ENCODE peak calls at places on chromosomes 16 and 17, in four cellular contexts. B, P, W and H are unnamed samples.

GRCh38 chr16:349211-349610 is 3.3 kb downstream of the AXIN1 start:
- DNase-seq in W (no peak), B (no peak), P (no peak), H (no peak)

GRCh38 chr16:27526169-27526568 is 23.5 kb downstream of the GTF3C1 start:
- DNase-seq in B (no peak), W (no peak), P (peak; percentile 26), H (no peak)

GRCh38 chr16:963913-964695 is 6.7 kb downstream of the LMF1 start:
- DNase-seq in P (no peak), W (no peak), B (no peak), H (no peak)

GRCh38 chr16:3305109-3306068 is at the start of the genes TIGD7 and ZNF75A:
- DNase-seq in P (peak; percentile 93), B (peak; percentile 86), W (peak; percentile 90), H (peak; percentile 88)

GRCh38 chr17:81436294-81436849 is 41.1 kb downstream of the BAHCC1 start:
- DNase-seq in W (no peak), P (peak; percentile 63), B (peak; percentile 80), H (no peak)

GRCh38 chr16:17607624-17608023 is 136.9 kb upstream of the XYLT1 start:
- DNase-seq in W (no peak), B (no peak), P (no peak), H (no peak)

GRCh38 chr17:72691601-72692000 is 400.9 kb downstream of the SLC39A11 start:
- DNase-seq in B (no peak), P (no peak), W (peak; percentile 67), H (no peak)

GRCh38 chr17:45997624-45998023 is 1.4 kb upstream of the STH start:
- DNase-seq in P (no peak), B (no peak), W (no peak), H (no peak)

GRCh38 chr17:46152423-46152822 is 40.8 kb downstream of the KANSL1 start:
- DNase-seq in W (no peak), B (no peak), P (no peak), H (no peak)

GRCh38 chr16:83244057-83244456 is 563.7 kb upstream of the HSBP1 start:
- DNase-seq in P (no peak), B (no peak), W (no peak), H (no peak)

GRCh38 chr17:80835816-80836657 is 155.6 kb upstream of the CHMP6 start:
- DNase-seq in W (no peak), P (no peak), B (no peak), H (no peak)

GRCh38 chr16:57686577-57686976 is 8.0 kb upstream of the DRC7 start:
- DNase-seq in B (no peak), P (no peak), W (no peak), H (no peak)

GRCh38 chr17:83189673-83190385 is 110.4 kb downstream of the METRNL start:
- DNase-seq in W (no peak), B (peak; percentile 85), P (peak; percentile 58), H (no peak)

GRCh38 chr16:74322301-74322710 is 25.7 kb downstream of the PSMD7 start:
- DNase-seq in W (no peak), P (no peak), B (no peak), H (no peak)

GRCh38 chr16:56519459-56520250 is at the start of gene BBS2:
- DNase-seq in B (peak; percentile 91), P (peak; percentile 96), W (peak; percentile 71), H (peak; percentile 95)

GRCh38 chr16:56743840-56744239 is 13.9 kb downstream of the NUP93 start:
- DNase-seq in B (no peak), P (no peak), W (peak; percentile 47), H (no peak)

GRCh38 chr16:63187638-63188037 is 1151.4 kb upstream of the CDH8 start:
- DNase-seq in P (no peak), B (no peak), W (no peak), H (no peak)

GRCh38 chr17:27741361-27741861 is 58.9 kb downstream of the NOS2 start:
- DNase-seq in P (no peak), W (no peak), B (no peak), H (no peak)

DNA sequence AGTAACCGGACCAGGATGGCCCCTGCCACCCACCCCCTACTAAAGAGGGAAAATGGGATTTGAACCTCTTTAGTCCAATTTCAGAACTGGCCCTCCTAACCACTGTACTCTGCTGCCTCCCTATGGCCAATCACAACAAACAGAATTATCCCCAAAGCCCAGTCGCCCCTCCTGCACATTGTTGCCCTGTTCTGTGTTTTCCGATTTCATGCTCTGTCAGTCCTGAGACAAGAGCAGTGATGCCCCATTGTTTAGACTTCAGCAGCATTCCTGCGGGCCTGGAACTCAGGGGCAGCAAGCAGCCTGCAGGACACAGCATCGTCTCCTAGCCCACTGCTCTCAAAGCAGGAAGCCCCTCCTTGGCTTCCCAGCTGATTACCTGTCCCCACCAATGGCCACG is 20.5 kb upstream of the KLHL11 start:
- DNase-seq in P (no peak), B (no peak), W (no peak), H (no peak)
- TF ChIP-seq CTCF in P (no peak), B (no peak), W (peak; percentile 37), H (no peak)

DNA sequence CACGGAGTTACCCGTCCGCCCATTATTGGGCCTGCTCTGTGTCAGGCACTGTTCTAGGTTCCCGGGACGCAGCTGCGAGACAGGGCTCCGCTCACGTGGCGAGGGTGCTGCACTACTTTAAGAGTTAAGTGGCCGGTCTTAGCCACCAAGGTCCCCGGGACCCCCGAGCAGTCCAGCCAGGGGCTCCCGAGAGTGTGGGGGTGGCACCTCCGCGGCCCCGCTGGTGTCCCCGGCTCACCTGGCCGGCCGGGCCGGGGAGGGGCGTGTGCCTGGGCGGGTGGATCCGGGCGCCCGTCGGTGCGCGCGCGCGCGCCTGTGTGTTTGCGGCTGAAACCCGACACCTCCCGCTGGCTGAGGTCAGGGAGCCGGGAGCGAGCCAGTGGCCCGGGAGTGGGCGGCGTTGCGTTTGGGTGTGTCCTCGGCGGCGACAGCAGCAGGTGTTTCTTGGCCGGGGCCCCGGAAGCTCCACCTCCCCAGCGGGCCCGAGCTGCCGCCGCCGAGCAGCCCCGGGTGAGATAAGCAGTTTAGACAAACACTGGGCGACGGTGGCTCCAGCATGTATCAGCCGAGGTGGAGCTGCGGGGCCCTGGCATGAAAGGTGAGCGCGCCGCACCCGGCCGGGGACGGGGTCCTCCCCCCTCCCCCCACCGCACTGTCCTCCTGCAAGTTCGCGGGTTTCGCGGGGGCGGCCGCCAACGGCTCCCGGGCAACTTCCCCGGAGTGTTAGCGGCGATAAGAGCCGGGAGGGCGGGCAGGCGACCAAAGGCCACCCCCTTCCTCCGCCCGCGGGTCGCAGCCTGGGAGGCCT is at the start of gene GSE1:
- DNase-seq in P (peak; percentile 97), W (peak; percentile 79), B (peak; percentile 88), H (peak; percentile 99)
- TF ChIP-seq CTCF in P (no peak), W (no peak), B (peak; percentile 2), H (no peak)

DNA sequence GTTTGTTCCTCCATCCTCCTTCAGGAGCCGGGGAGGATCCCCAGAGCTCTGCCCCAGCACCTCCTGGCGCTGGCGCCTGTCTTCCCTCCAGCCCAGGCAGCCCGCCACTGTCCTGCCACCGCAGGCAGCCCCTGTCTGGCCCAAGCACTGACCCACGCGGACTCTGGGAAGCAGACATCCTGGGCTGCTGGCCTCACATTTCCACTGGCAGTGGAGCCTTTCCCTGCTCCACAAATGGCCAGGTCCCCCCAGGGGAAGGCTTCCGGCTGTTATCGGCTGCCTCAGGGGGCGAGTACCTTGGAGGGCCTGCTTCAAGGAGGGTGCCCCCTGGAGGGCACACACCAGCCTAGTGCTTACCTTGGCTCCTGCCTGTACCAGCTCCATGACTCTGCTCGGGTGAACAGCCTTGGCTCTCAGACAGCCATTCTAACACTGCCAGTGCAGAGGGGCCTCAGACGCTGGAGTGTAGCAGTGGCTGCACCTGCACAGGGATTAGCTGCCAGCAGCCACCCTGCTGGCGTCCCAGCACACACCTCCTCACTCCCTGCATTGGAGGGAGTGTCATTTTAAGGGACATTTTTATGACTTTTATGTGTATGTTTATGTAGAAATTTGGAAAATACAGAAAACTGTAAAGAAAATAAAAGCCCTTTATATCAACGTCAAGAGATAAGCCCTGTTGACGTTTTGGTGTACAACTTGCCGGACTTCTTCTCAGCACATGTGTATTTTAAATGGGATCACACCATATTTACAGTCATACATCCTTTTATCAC is 21.0 kb downstream of the ACE start:
- DNase-seq in W (no peak), P (no peak), B (no peak), H (no peak)
- TF ChIP-seq CTCF in W (peak; percentile 47), P (no peak), B (no peak), H (no peak)

DNA sequence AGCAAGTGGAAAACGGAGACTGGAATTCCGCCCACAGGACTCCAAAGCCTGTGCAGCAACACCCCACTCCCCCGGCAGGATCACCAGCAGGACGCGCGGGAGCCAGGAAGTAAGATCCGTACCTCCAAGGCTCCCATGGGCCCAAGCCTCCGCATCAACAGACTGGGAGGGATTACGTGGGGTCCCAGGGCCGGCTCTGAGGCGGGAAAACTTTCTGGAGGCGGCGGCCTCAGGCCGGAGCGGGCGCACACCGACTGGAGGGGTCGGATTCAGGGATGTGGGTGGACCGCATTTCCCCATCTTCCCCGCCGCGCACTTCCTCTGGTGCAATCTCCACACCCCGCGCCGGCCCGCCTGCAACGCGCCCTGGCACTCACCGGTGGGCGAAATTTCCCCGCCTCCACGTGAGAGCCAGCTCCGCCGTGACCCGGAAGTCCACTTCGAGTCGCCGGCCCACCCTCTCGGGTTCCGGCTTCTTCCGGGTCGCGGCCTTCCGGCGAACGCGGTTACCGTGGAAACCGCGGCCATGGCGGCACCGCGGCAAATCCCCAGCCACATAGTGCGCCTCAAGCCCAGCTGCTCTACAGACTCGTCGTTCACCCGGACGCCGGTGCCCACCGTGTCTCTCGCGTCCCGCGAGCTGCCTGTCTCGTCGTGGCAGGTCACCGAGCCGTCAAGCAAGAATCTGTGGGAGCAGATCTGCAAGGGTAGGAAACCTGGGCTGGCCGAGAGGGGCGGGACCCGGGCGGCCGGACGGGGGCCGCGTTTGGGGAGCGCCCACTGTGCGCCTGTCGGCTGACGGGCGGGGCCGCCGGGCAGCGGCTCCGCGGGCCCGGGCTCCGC is at the start of the genes IQCK and KNOP1:
- DNase-seq in W (peak; percentile 73), B (peak; percentile 92), P (peak; percentile 94), H (peak; percentile 93)
- TF ChIP-seq CTCF in W (no peak), B (peak; percentile 12), P (peak; percentile 4), H (no peak)

DNA sequence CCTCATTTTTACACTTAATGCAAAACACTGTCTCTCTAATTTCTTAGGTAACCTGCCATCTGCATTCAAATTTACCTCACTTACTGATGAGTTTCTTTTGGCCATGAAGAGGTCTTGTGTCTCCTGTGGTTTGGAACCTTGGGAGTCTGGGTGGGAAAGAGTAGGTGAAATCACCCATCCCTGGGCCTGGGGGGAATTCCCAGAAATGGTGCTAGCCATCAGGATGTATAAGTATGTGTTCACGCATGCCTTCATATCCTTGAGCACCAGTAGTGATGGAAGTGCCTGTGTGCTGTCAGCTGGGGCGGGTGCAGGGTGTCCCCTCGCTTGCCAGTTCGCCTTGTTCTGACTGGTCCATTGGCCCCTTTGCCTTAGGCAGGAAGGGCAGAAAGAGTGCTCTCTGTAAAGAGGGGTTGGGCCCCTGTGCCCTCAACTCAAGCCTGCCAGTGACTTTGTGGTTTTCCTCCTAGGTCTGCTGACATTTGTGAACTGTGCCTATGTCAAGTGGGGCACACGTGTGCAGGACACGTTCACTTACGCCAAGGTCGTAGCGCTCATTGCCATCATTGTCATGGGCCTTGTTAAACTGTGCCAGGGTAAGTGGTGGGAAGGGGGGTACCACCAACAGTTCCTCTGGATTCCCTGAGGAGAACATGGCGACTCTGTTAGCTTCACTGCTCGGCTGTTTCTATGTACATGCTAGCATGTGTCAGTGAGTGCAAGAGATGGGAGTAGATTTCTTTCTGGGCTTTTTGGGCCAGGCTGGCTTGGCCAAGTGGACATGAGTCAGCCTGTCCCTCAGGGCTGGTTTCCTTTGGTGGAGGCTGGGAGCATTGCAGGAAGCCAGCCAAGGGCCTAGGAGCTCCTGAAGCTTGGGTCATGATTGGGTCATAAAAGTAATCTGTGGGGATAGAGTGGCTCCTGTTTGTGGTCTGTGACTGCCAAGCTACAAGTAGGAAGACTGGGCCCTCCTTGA is 23.2 kb downstream of the SLC7A6OS start:
- DNase-seq in B (no peak), P (no peak), W (no peak), H (no peak)
- TF ChIP-seq CTCF in B (no peak), P (no peak), W (no peak), H (no peak)